ENCODE peak calls at places on chromosomes 13 and 19, in four cellular contexts. Q is A549, G is HepG2, I is K562. C is an unnamed sample.
A peak's percentile ranks its signal among the peaks of the same experiment; 100 is the strongest.

GRCh38 chr13:41501281-41501680 is 43.9 kb downstream of the RGCC start:
- DNase-seq in Q (no peak), G (no peak), I (no peak), C (no peak)

GRCh38 chr19:48619692-48620565 is 623 bp downstream of the SPHK2 start:
- DNase-seq in Q (no peak), G (no peak), I (no peak), C (no peak)

GRCh38 chr19:48501446-48501960 is 10.1 kb downstream of the LMTK3 start:
- DNase-seq in Q (no peak), G (peak; percentile 84), I (peak; percentile 90), C (peak; percentile 89)

GRCh38 chr19:10102787-10103236 is 334 bp upstream of the ANGPTL6 start:
- DNase-seq in Q (no peak), G (no peak), I (no peak), C (no peak)

GRCh38 chr19:3478409-3479176 is 1.7 kb downstream of the SMIM24 start:
- DNase-seq in Q (no peak), G (no peak), I (no peak), C (no peak)

GRCh38 chr19:57566396-57567256 is 7.0 kb upstream of the ZNF550 start:
- DNase-seq in Q (peak; percentile 60), G (no peak), I (peak; percentile 26), C (no peak)

GRCh38 chr19:35901854-35902661 is at the start of gene HCST:
- DNase-seq in Q (no peak), G (no peak), I (no peak), C (no peak)

GRCh38 chr13:41065098-41065497 is 3.8 kb downstream of the WBP4 start:
- DNase-seq in Q (no peak), G (no peak), I (no peak), C (no peak)

GRCh38 chr13:109738298-109738746 is 48.1 kb downstream of the IRS2 start:
- DNase-seq in Q (no peak), G (no peak), I (no peak), C (no peak)

GRCh38 chr19:7255119-7255518 is 39.1 kb downstream of the INSR start:
- DNase-seq in Q (no peak), G (no peak), I (no peak), C (no peak)

GRCh38 chr19:51337861-51338562 is 3.9 kb downstream of the VSIG10L start:
- DNase-seq in Q (no peak), G (no peak), I (no peak), C (no peak)

GRCh38 chr19:56595548-56595899 is 422 bp downstream of the ZNF71 start:
- DNase-seq in Q (no peak), G (no peak), I (no peak), C (no peak)

GRCh38 chr19:20102097-20102496 is 24.3 kb downstream of the ZNF90 start:
- DNase-seq in Q (no peak), G (no peak), I (no peak), C (no peak)

GRCh38 chr19:17466487-17466850 is 3.9 kb upstream of the SLC27A1 start:
- DNase-seq in Q (no peak), G (no peak), I (no peak), C (no peak)

GRCh38 chr13:60112771-60113170 is 51.0 kb downstream of the DIAPH3 start:
- DNase-seq in Q (no peak), G (no peak), I (no peak), C (no peak)

GRCh38 chr19:55119053-55119452 is 1.6 kb upstream of the PPP1R12C start:
- DNase-seq in Q (no peak), G (no peak), I (no peak), C (no peak)

GRCh38 chr13:85558118-85558517 is 241.1 kb downstream of the SLITRK6 start:
- DNase-seq in Q (no peak), G (no peak), I (no peak), C (no peak)

GRCh38 chr13:51583875-51584730 is at the start of gene WDFY2:
- DNase-seq in Q (peak; percentile 99), G (peak; percentile 99), I (peak; percentile 93), C (peak; percentile 99)

GRCh38 chr13:110503979-110504499 is 57.5 kb downstream of the RAB20 start:
- DNase-seq in Q (no peak), G (no peak), I (peak; percentile 55), C (no peak)

DNA sequence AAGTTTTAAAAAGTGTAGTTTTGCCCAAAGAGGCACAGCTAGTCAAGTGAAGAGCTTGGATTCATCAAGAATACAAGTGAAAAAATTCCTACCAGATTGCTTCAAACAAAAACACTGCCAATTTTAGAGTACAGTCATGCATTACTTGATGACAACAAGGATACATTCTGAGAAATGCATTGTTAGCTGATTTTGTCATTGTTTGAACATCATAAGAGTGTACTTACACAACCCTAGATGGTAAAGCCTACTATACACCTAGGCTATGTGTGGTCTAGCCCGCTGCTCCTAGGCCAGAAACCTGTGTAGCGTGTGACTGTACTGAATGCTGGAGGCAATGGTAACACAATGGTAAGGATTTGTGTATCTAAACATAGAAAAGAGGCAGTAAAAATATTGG is 41.1 kb downstream of the TMTC4 start:
- DNase-seq in Q (peak; percentile 56), G (peak; percentile 6), I (no peak), C (no peak)
- TF ChIP-seq HMGXB4 in Q (no peak), G (no peak), I (no peak), C (no peak)

GRCh38 chr13:55230570-55230908 is 1910.2 kb upstream of the PRR20A start:
- DNase-seq in Q (no peak), G (no peak), I (no peak), C (no peak)
- TF ChIP-seq HMGXB4 in Q (no peak), G (no peak), I (no peak), C (no peak)

DNA sequence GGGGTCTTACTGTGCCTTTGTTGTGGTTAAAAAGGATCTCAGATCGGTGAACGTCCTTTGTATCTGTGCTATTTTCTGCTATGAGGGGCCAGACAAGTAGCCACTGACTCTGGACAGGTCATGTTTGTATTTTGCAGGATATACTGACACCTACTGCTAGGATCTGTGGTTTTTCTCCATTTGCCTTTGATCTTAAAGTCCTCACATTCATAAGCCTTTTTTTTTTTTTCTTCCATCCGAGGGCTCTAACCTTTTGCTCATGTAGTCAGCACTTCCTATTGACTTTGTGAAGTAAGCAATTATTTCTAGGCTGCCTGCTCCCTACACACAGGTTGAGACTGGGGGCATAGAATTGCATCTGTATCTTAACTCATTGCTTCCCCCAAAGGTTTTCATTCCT is 106.2 kb downstream of the SLITRK5 start:
- DNase-seq in Q (peak; percentile 26), G (peak; percentile 63), I (no peak), C (no peak)
- TF ChIP-seq HMGXB4 in Q (no peak), G (no peak), I (no peak), C (no peak)

DNA sequence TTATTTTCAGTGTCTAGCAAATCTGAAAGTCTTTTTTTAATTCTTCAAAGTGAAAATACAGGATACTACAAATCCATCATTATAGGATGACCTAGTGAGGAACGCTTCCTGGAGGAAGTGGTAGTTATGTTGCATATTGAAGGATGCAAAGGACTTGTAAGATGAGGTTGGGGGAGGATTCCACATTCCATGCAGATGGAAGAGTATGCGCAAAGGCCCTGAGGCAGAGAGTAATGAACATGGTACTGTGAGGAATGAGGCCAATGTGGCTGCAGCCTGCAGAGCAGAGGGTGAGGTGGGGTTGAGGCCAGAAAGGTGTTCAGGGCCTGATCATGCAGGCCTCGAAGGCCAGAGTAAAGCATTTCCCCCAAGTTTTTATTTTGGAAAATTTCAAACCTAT is 202.8 kb downstream of the MTUS2 start:
- DNase-seq in Q (no peak), G (no peak), I (no peak), C (no peak)
- TF ChIP-seq HMGXB4 in Q (no peak), G (no peak), I (no peak), C (no peak)

GRCh38 chr19:31784631-31785237 is 435.5 kb upstream of the TSHZ3 start:
- DNase-seq in Q (no peak), G (no peak), I (no peak), C (no peak)
- TF ChIP-seq HMGXB4 in Q (no peak), G (no peak), I (no peak), C (no peak)

GRCh38 chr19:42191855-42192254 is 25.6 kb downstream of the DEDD2 start:
- DNase-seq in Q (peak; percentile 87), G (peak; percentile 36), I (no peak), C (no peak)
- TF ChIP-seq HMGXB4 in Q (no peak), G (no peak), I (no peak), C (no peak)

C was measured in WTC11.